ENCODE peak calls at places on chromosomes 16 and 17, in eight cellular contexts. S, V, E, G, Y, A, N and B are unnamed samples.
A peak's percentile ranks its signal among the peaks of the same experiment; 100 is the strongest.

GRCh38 chr17:75998327-75998795 is 2.3 kb upstream of the CDK3 start:
- DNase-seq in G (no peak), V (no peak), N (no peak), A (no peak), S (no peak), E (no peak), Y (no peak), B (no peak)

GRCh38 chr16:87951550-87952538 is 610 bp downstream of the BANP start:
- DNase-seq in N (no peak), Y (no peak), V (no peak), A (no peak), G (peak; percentile 25), S (no peak), E (no peak), B (peak; percentile 19)

GRCh38 chr17:37717627-37718382 is 27.1 kb downstream of the HNF1B start:
- DNase-seq in S (no peak), E (no peak), G (no peak), V (no peak), A (no peak), N (no peak), Y (no peak), B (no peak)

GRCh38 chr16:57126412-57126811 is 34.0 kb downstream of the CPNE2 start:
- DNase-seq in S (no peak), V (no peak), G (no peak), Y (no peak), E (no peak), A (no peak), N (no peak), B (no peak)

GRCh38 chr17:82985973-82986372 is 93.4 kb upstream of the METRNL start:
- DNase-seq in Y (peak; percentile 47), E (no peak), G (peak; percentile 60), V (no peak), S (no peak), A (no peak), N (peak; percentile 75), B (no peak)

GRCh38 chr16:27756206-27756970 is 206.4 kb downstream of the KATNIP start:
- DNase-seq in A (no peak), N (no peak), E (no peak), S (no peak), G (no peak), V (no peak), Y (no peak), B (no peak)

GRCh38 chr16:68197250-68197649 is 38.7 kb downstream of the ESRP2 start:
- DNase-seq in S (no peak), G (no peak), E (no peak), Y (no peak), A (no peak), N (no peak), V (no peak), B (no peak)

GRCh38 chr16:89764711-89765201 is 43.4 kb downstream of the ZNF276 start:
- DNase-seq in E (no peak), A (no peak), V (no peak), Y (peak; percentile 83), N (no peak), S (peak; percentile 76), G (peak; percentile 93), B (no peak)

GRCh38 chr16:90035902-90036301 is 16.6 kb upstream of the DBNDD1 start:
- DNase-seq in V (no peak), E (no peak), Y (no peak), A (no peak), S (no peak), N (no peak), G (no peak), B (no peak)

GRCh38 chr17:41287050-41287449 is 11.6 kb downstream of the KRTAP9-7 start:
- DNase-seq in E (no peak), N (no peak), V (no peak), A (no peak), G (no peak), Y (no peak), S (no peak), B (no peak)
- TF ChIP-seq CTCF in E (no peak), N (no peak), V (no peak), A (no peak), G (no peak), Y (no peak), S (no peak), B (no peak)

DNA sequence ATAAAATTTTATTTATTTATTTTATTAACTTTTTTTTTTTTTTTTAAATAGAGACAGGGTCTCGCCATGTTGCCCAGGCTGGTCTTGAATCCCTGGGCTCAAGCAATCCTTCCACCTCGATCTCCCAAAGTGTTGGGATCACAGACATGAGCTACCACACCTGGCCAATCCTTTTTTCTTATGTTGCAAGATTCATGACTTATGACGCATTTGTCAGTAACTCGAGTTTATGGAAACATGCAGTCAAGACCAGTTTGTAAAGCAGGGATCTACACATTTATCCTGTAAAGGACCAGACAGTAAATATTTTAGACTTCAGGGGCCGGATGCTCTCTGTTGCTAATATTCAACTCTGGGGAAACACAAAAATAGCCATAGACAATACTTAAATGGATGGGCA is 9.4 kb upstream of the MAP2K6 start:
- DNase-seq in S (no peak), E (no peak), A (no peak), Y (no peak), N (no peak), G (no peak), V (no peak), B (no peak)
- H3K27ac ChIP-seq in S (no peak overlapping the region), E (no peak overlapping the region), A (no peak overlapping the region), Y (no peak overlapping the region), N (no peak overlapping the region), G (no peak overlapping the region), V (no peak overlapping the region), B (no peak overlapping the region)

DNA sequence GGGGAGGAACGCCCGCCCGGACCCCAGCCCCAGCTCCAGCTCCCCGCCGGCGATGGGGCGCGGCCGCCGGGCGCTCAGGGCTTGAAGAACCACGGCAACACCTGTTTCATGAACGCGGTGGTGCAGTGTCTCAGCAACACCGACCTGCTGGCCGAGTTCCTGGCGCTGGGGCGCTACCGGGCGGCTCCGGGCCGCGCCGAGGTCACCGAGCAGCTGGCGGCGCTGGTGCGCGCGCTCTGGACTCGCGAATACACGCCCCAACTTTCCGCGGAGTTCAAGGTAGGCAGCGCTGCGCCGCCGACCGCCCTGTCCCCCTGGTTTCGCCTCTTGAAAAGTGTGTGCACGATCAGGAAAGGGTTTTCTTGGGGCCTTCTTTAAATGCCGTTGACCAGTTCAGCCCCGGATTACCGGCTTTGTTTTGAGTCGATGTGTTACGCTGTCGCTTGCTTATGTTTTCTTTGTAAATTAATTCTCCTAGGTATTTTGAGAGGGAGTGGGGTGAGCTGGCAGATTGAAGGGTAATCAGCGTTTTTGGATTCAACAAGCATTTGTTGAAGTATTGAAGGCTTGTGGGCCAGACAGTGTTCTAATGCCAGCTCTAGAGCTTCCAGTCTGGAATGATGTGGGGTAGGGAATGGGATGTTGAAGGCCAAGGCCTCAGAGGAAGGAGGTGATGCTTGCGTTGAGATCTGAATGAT is 690 bp downstream of the USP43 start:
- DNase-seq in E (peak; percentile 63), N (no peak), Y (peak; percentile 52), V (no peak), G (no peak), S (no peak), A (no peak), B (peak; percentile 50)
- TF ChIP-seq CTCF in E (peak; percentile 24), N (no peak), Y (no peak), V (no peak), G (no peak), S (no peak), A (no peak), B (peak; percentile 37)

DNA sequence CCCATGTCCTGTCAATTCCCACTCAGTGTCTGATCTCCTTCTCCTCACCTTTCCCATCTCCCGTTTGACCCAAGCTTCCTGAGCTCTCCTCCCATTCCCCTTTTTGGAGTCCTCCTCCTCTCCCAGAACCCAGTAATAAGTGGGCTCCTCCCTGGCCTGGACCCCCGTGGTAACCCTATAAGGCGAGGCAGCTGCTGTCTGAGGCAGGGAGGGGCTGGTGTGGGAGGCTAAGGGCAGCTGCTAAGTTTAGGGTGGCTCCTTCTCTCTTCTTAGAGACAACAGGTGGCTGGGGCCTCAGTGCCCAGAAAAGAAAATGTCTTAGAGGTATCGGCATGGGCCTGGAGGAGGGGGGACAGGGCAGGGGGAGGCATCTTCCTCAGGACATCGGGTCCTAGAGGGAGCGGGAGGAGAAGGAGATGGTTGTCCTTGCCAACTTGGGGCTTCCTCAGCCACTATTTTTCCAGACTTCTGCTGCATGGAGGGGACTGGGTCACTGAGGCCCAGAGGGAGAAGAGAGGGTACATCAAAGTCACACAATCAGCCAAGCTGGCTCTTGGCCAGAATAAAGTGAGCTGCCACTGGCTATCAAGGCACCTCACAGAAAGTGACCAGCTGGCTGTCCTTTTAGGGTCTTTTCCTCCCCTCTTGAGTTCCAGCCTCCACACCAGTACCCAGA is 1.9 kb upstream of the TBC1D10B start:
- DNase-seq in E (no peak), A (no peak), V (no peak), G (peak; percentile 77), N (no peak), Y (peak; percentile 63), S (peak; percentile 61), B (no peak)
- H3K27ac ChIP-seq in E (no peak overlapping the region), A (peak overlapping the region; percentile 97), V (no peak overlapping the region), G (peak overlapping the region; percentile 77), N (no peak overlapping the region), Y (no peak overlapping the region), S (peak overlapping the region; percentile 88), B (peak overlapping the region; percentile 81)